ENCODE peak calls at places on chromosomes 2 and 18, in eight cellular contexts. L is CD4-positive, alpha-beta T cell; W is fibroblast of pulmonary artery; K is AG04449; U is cardiac fibroblast; J is gastrocnemius medialis; E is pancreas; P is type B pancreatic cell. M is an unnamed sample.

GRCh38 chr2:42711896-42712295 is 52.0 kb downstream of the OXER1 start:
- DNase-seq in L (no peak), W (no peak), K (no peak), U (no peak), J (no peak), E (no peak), P (no peak), M (no peak)

GRCh38 chr2:28405537-28405936 is 12.9 kb downstream of the FOSL2 start:
- DNase-seq in L (no peak), W (no peak), K (no peak), U (no peak), J (no peak), E (no peak), P (no peak), M (no peak)

GRCh38 chr2:73059106-73059505 is 12.4 kb downstream of the SFXN5 start:
- DNase-seq in L (no peak), W (no peak), K (no peak), U (no peak), J (no peak), E (no peak), P (no peak), M (no peak)

GRCh38 chr2:117977696-117978095 is 36.2 kb downstream of the CCDC93 start:
- DNase-seq in L (no peak), W (no peak), K (no peak), U (peak), J (no peak), E (no peak), P (no peak), M (no peak)

GRCh38 chr2:140657657-140658056 is 1473.2 kb downstream of the LRP1B start:
- DNase-seq in L (no peak), W (peak), K (no peak), U (peak), J (no peak), E (no peak), P (no peak), M (no peak)

GRCh38 chr2:23381084-23381483 is 3.9 kb upstream of the KLHL29 start:
- DNase-seq in L (peak), W (peak), K (no peak), U (peak), J (no peak), E (peak), P (no peak), M (no peak)

GRCh38 chr18:61972389-61973264 is 79.8 kb upstream of the RNF152 start:
- DNase-seq in L (no peak), W (no peak), K (no peak), U (no peak), J (no peak), E (no peak), P (no peak), M (no peak)

GRCh38 chr2:232030229-232030628 is 68.7 kb downstream of the DIS3L2 start:
- DNase-seq in L (no peak), W (no peak), K (no peak), U (no peak), J (no peak), E (no peak), P (no peak), M (no peak)

GRCh38 chr2:110804915-110805314 is 72.5 kb downstream of the ACOXL start:
- DNase-seq in L (peak), W (no peak), K (no peak), U (no peak), J (no peak), E (no peak), P (no peak), M (no peak)

DNA sequence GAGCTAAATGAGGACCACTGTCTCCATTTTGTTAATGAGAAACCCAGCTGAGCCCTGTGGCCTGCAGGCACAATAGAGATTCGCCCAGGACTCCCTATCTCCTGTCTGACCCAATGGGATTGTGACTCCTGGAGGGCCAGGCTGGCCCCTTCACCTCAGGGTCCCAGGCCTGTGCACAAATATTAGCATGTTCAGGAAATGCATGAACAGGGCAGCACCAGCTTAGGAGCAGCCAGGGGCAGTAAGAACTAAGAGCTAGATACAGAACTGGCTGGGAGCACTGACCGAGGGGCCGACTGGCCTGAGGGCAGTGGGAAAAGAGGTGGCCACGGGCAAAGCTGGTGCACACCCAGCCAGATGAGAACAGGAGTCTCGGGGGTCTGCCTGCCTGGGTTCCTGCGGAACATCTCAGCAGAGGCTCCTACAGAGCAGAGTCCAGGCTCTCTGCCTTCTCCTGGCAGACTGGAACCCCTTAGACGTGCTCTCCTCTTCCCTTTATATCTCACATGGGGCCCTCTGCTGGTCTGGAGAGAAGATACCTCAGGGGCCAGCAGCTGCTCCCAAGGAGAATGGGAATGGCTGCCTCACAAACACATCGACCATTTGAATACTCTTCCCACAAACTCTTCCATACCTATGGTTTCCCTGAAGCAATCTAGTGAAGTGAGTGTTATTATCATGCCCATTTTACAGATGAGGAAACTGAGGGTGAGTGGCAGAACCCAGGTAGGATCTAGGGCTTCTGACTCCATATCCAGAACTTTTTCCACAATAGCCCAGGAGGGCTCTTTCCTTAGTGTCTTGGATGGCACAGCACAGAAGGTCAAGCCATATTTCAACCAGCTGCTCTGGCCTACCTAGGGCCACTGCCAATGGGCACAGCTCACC is 77.6 kb upstream of the OTOF start:
- DNase-seq in L (no peak), W (no peak), K (no peak), U (peak), J (no peak), E (no peak), P (no peak), M (no peak)
- TF ChIP-seq CTCF in L (no peak), W (no peak), K (no peak), U (no peak), J (no peak), E (no peak), P (no peak), M (no peak)

DNA sequence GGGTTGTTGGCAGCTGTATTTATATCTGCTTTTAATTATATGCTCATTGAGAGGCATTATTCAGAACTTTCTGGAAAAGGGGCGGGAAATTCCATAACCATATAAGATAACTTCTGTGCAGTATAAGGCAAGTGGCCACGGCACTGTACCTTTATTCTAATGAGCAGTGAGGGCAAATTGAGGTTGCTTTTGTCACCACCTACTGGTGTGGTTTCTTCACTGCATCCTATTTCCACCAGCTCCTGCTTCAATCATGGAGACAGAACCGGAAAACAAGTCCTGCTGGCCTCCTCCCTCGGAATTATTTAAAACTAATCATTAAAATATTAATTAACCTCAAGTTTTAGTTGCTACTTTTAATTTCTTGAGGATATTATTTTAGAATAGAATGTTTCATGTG is 759.4 kb downstream of the CBLN2 start:
- DNase-seq in L (no peak), W (peak), K (no peak), U (peak), J (no peak), E (no peak), P (no peak), M (no peak)
- TF ChIP-seq CTCF in L (peak), W (peak), K (no peak), U (peak), J (no peak), E (no peak), P (peak), M (peak)

GRCh38 chr2:5697554-5697953 is 5.4 kb downstream of the SOX11 start:
- DNase-seq in L (no peak), W (no peak), K (no peak), U (no peak), J (no peak), E (no peak), P (no peak), M (no peak)

GRCh38 chr2:5698171-5698570 is 6.0 kb downstream of the SOX11 start:
- DNase-seq in L (no peak), W (no peak), K (no peak), U (no peak), J (no peak), E (no peak), P (no peak), M (no peak)

GRCh38 chr2:5695641-5696350 is 3.6 kb downstream of the SOX11 start:
- DNase-seq in L (no peak), W (peak), K (no peak), U (no peak), J (no peak), E (no peak), P (peak), M (peak)

GRCh38 chr2:5696741-5697521 is 4.7 kb downstream of the SOX11 start:
- DNase-seq in L (no peak), W (peak), K (no peak), U (no peak), J (no peak), E (no peak), P (peak), M (no peak)

DNA sequence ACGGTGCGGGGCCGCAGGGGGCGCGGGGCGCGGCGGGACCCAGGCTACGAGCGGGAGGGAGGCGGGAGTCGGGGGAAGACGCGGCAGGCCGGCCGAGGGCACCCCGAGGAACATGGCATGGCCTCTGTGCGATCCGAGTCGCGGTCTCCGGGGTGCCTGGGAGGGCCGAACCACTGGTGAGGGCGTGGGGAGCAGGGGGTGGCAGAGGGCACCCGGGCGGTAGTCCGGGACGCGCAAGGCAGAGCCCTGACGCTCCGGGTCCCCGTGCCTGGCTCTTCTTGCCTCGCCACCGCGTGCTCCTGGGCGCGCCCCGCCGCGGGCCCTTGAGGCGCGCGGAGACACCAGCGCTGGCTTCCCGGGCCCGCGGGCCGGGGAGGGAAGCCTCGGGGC is 4.2 kb downstream of the SOX11 start:
- DNase-seq in L (no peak), W (no peak), K (no peak), U (no peak), J (no peak), E (no peak), P (peak), M (no peak)
- TF ChIP-seq CTCF in L (no peak), W (no peak), K (no peak), U (no peak), J (no peak), E (no peak), P (no peak), M (no peak)

DNA sequence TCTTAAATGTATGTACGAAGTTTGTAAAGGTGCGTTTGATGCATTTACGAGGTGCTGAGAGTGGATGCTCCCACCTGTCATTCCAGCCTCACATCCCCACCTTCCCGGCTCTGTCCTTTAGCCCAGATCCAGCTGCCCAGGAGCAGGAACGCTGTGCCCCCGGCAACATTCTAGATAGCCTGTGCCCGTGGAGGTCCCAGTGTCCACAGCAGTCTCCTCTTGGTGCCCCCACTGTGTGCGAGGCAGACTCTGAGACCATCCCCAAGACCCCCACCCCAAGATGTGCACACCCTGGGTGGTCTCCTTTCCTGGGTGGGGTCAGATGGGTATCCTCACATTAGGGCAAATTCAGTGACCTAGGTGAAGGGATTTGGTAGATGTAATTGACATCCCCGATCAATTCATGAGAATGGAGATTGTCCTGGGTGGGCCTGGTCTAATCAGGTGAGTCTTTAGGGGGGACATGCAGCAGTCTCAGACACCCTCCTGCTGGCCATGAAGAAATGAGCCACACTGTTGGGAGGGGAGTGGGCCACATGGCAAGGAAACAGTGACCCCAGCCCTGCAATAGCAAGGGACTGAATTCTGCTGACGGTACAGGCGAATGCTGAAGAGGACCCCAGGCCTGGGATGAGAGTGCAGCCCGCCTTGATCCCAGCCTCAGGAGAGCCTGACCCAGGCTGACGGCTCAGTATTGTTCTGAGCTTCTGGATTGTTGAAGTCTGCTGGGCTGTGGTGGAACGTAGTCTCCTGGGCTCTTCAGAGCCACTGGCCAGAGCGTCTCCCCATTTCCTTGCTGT is 203.3 kb downstream of the FAM210A start:
- DNase-seq in L (no peak), W (no peak), K (no peak), U (no peak), J (no peak), E (no peak), P (no peak), M (no peak)
- TF ChIP-seq CTCF in L (no peak), W (no peak), K (no peak), U (no peak), J (no peak), E (no peak), P (no peak), M (no peak)

GRCh38 chr2:206780671-206781070 is 15.3 kb downstream of the FASTKD2 start:
- DNase-seq in L (no peak), W (no peak), K (no peak), U (no peak), J (no peak), E (no peak), P (no peak), M (no peak)

GRCh38 chr2:206784559-206785353 is 19.4 kb downstream of the FASTKD2 start:
- DNase-seq in L (no peak), W (no peak), K (no peak), U (no peak), J (no peak), E (no peak), P (no peak), M (no peak)

DNA sequence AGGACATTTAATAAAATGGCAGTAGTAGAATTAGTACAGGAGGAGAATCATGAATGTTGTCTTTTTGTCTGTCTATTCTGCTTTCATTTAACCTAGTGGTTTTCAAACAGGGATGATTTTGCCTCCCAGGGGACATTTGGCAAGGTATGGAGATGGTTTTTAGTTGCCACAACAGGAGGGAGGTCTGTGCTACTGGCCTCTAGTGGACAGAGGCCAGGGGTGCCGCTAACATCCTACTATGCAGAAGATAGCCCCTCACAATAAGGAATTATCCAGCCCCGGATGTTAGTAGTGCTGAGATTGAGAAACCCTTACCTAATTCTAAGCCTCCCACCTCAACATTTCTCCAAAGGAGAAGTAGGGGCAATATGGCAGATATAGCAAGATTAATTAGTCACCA is 18.3 kb downstream of the FASTKD2 start:
- DNase-seq in L (no peak), W (peak), K (no peak), U (peak), J (no peak), E (no peak), P (no peak), M (no peak)
- TF ChIP-seq CTCF in L (peak), W (peak), K (peak), U (peak), J (no peak), E (no peak), P (peak), M (no peak)

M was measured in mesothelial cell of epicardium.